ENCODE peak calls at places on chromosomes 2 and 18, in seven cellular contexts. M is K562, O is A549, F is body of pancreas, D is transverse colon, Q is breast epithelium, E is stomach. P is an unnamed sample.

GRCh38 chr2:37585982-37586621 is 85.3 kb downstream of the CDC42EP3 start:
- DNase-seq in D (peak; percentile 43), Q (no peak), O (no peak), F (peak; percentile 50), E (peak; percentile 28), M (peak; percentile 38), P (no peak)

GRCh38 chr18:70148539-70148938 is 56.9 kb downstream of the RTTN start:
- DNase-seq in D (no peak), E (no peak), F (no peak), M (no peak), O (no peak), Q (no peak), P (no peak)

GRCh38 chr2:176001281-176001902 is 675 bp downstream of the LNPK start:
- DNase-seq in M (peak; percentile 84), Q (no peak), D (peak; percentile 51), O (peak; percentile 6), E (peak; percentile 29), F (peak; percentile 44), P (peak; percentile 62)

GRCh38 chr2:162926501-162926900 is 87.9 kb upstream of the KCNH7 start:
- DNase-seq in M (no peak), O (peak; percentile 3), F (peak; percentile 36), E (no peak), Q (no peak), D (no peak), P (no peak)

GRCh38 chr2:107621186-107621835 is 205.4 kb upstream of the RGPD4 start:
- DNase-seq in F (no peak), Q (no peak), M (no peak), O (no peak), D (no peak), E (no peak), P (no peak)

GRCh38 chr2:218585541-218585940 is 16.9 kb downstream of the CNOT9 start:
- DNase-seq in F (no peak), O (no peak), D (no peak), Q (no peak), M (no peak), E (no peak), P (no peak)

GRCh38 chr18:78685250-78685979 is 294.2 kb upstream of the SALL3 start:
- DNase-seq in M (no peak), O (no peak), D (no peak), Q (peak; percentile 35), E (peak; percentile 8), F (no peak), P (no peak)

GRCh38 chr2:108396845-108397244 is 19.1 kb downstream of the SULT1C4 start:
- DNase-seq in M (peak; percentile 58), E (no peak), F (no peak), O (no peak), Q (no peak), D (no peak), P (no peak)

GRCh38 chr18:13262839-13263691 is 44.5 kb downstream of the LDLRAD4 start:
- DNase-seq in M (no peak), D (no peak), E (no peak), O (no peak), Q (no peak), F (no peak), P (no peak)

GRCh38 chr2:130759906-130760753 is 4.8 kb downstream of the AMER3 start:
- DNase-seq in D (no peak), E (no peak), F (peak; percentile 92), Q (no peak), M (no peak), O (no peak), P (no peak)

DNA sequence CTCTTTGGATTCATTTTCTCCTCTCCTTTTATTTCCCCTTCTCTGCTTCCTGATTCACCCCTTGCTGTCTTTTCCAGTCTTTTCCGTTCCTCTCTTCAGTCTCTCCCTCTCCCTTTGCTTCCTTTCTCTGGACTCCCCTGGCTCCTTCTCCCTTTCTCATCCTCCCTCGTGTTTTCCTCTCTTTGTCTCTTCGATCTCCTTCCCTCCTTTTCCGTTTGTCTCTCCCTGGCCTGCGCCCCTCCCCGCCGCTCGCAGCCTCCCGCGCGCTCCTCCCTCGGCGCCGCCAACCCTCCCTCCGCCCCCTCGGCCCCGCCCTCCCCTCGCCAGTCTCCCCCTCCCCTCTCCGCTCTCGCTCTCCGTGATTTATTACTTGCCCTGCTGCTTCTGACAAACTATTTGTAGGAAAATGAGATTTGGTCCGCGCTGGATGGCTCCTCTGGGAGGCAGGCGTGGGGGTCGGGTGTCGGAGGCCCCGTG is 46.0 kb upstream of the PAX8 start:
- DNase-seq in F (peak; percentile 44), E (peak; percentile 50), Q (no peak), O (peak; percentile 80), M (peak; percentile 64), D (peak; percentile 58), P (peak; percentile 72)
- H3K27ac ChIP-seq in F (peak overlapping the region; percentile 55), E (peak overlapping the region; percentile 75), Q (peak overlapping the region; percentile 76), O (peak overlapping the region; percentile 92), M (no peak overlapping the region), D (peak overlapping the region; percentile 57), P (peak overlapping the region; percentile 79)

DNA sequence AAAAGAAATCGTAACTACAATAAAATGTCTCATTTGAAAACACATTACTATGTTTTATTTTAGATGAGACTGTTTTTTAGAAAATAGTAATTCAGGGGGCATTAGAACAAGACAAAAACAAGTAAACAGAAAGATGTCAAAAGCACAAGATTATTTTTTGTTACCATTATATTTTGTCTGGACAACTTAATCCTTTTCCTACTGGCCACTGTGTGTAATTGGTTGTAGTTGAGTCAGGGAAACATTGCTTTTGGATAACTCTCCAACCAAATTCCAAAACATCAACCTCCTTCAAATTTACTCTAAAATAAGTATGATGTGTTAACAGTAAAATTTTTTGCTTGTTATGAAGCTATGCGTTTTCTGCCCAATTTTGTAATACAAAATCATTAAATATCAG is 11.5 kb upstream of the MEIS1 start:
- DNase-seq in D (no peak), O (no peak), M (no peak), Q (no peak), F (no peak), E (no peak), P (no peak)
- TF ChIP-seq CTCF in D (no peak), O (no peak), M (no peak), Q (no peak), F (no peak), E (no peak), P (no peak)

GRCh38 chr2:11746807-11747459 is 501 bp downstream of the LPIN1 start:
- DNase-seq in D (no peak), M (peak; percentile 60), O (no peak), E (peak; percentile 41), F (peak; percentile 55), Q (no peak), P (no peak)
- TF ChIP-seq POLR2A in D (peak; percentile 10), M (no peak), O (no peak), E (no peak), F (no peak), Q (no peak), P (peak; percentile 7)

GRCh38 chr2:78982638-78983330 is 42.7 kb upstream of the REG3G start:
- DNase-seq in M (no peak), F (no peak), D (no peak), O (no peak), E (no peak), Q (no peak), P (no peak)

GRCh38 chr2:78980871-78981270 is 44.6 kb upstream of the REG3G start:
- DNase-seq in E (no peak), O (no peak), F (no peak), D (no peak), M (no peak), Q (no peak), P (no peak)

GRCh38 chr2:78978340-78978739 is 47.2 kb upstream of the REG3G start:
- DNase-seq in F (no peak), O (no peak), M (no peak), D (no peak), Q (no peak), E (no peak), P (no peak)

GRCh38 chr2:78977661-78978145 is 47.8 kb upstream of the REG3G start:
- DNase-seq in D (no peak), F (no peak), O (no peak), E (no peak), Q (no peak), M (no peak), P (no peak)

GRCh38 chr2:78979380-78980238 is 45.9 kb upstream of the REG3G start:
- DNase-seq in E (peak; percentile 40), M (peak; percentile 57), F (peak; percentile 46), D (peak; percentile 24), O (no peak), Q (no peak), P (no peak)
- H3K27ac ChIP-seq in E (no peak overlapping the region), M (no peak overlapping the region), F (no peak overlapping the region), D (no peak overlapping the region), O (no peak overlapping the region), Q (no peak overlapping the region), P (no peak overlapping the region)

GRCh38 chr2:236177604-236177966 is 9.4 kb upstream of the GBX2 start:
- DNase-seq in O (peak; percentile 89), M (peak; percentile 68), D (peak; percentile 33), F (peak; percentile 24), Q (no peak), E (no peak), P (no peak)
- TF ChIP-seq CTCF in O (no peak), M (peak; percentile 66), D (no peak), F (no peak), Q (no peak), E (no peak), P (peak; percentile 18)

P was measured in right lobe of liver.